ENCODE peak calls at places on chromosomes 12 and 14, in four cellular contexts. R, B, G and A are unnamed samples. For H3K4me1, the result is how much of the 10 kb centered on the place peaks cover.

GRCh38 chr14:91303091-91303923 is 58.8 kb upstream of the GPR68 start:
- DNase-seq in R (no peak), B (peak), G (peak), A (no peak)

GRCh38 chr12:54383041-54383609 is 1.4 kb downstream of the ZNF385A start:
- DNase-seq in R (no peak), B (peak), G (peak), A (peak)

GRCh38 chr12:75820848-75821578 is 210.6 kb downstream of the PHLDA1 start:
- DNase-seq in R (no peak), B (peak), G (peak), A (no peak)

GRCh38 chr14:57847096-57847495 is 18.8 kb downstream of the SLC35F4 start:
- DNase-seq in R (no peak), B (no peak), G (peak), A (no peak)

GRCh38 chr12:117850048-117850447 is 118.7 kb downstream of the KSR2 start:
- DNase-seq in R (peak), B (no peak), G (peak), A (peak)

GRCh38 chr12:70264067-70264867 is 21.0 kb downstream of the CNOT2 start:
- DNase-seq in R (no peak), B (no peak), G (no peak), A (no peak)

GRCh38 chr12:19200261-19200660 is 70.7 kb downstream of the PLEKHA5 start:
- DNase-seq in R (no peak), B (no peak), G (no peak), A (peak)

GRCh38 chr12:8064131-8064530 is 2.0 kb downstream of the C3AR1 start:
- DNase-seq in R (no peak), B (no peak), G (no peak), A (no peak)

GRCh38 chr12:24915501-24915900 is 33.4 kb downstream of the BCAT1 start:
- DNase-seq in R (no peak), B (no peak), G (no peak), A (no peak)

GRCh38 chr14:95527392-95528002 is 7.4 kb upstream of the GLRX5 start:
- DNase-seq in R (peak), B (no peak), G (peak), A (peak)

GRCh38 chr12:56160160-56160763 is 2.1 kb downstream of the MYL6 start:
- DNase-seq in R (no peak), B (peak), G (no peak), A (peak)

GRCh38 chr14:35140718-35141581 is 18.6 kb downstream of the PRORP start:
- DNase-seq in R (no peak), B (no peak), G (peak), A (peak)

GRCh38 chr14:96149131-96149530 is 55.5 kb upstream of the BDKRB2 start:
- DNase-seq in R (no peak), B (no peak), G (no peak), A (no peak)

GRCh38 chr14:39491134-39491541 is 58.9 kb upstream of the FBXO33 start:
- DNase-seq in R (no peak), B (no peak), G (peak), A (peak)

GRCh38 chr12:113006641-113007040 is 28.3 kb downstream of the OAS2 start:
- DNase-seq in R (no peak), B (no peak), G (no peak), A (no peak)

GRCh38 chr14:80585506-80585835 is 356.1 kb downstream of the CEP128 start:
- DNase-seq in R (no peak), B (no peak), G (no peak), A (no peak)

GRCh38 chr14:64541971-64542838 is 1.7 kb downstream of the HSPA2 start:
- DNase-seq in R (peak), B (no peak), G (no peak), A (no peak)

GRCh38 chr14:53140585-53140984 is 12.5 kb downstream of the DDHD1 start:
- DNase-seq in R (no peak), B (no peak), G (no peak), A (no peak)

GRCh38 chr12:132761032-132761910 is at the start of gene ANKLE2:
- DNase-seq in R (peak), B (peak), G (peak), A (peak)

GRCh38 chr12:104243551-104243950 is 28.0 kb downstream of the TXNRD1 start:
- DNase-seq in R (no peak), B (no peak), G (no peak), A (no peak)

GRCh38 chr12:55697686-55698085 is 10.0 kb downstream of the ITGA7 start:
- DNase-seq in R (no peak), B (peak), G (no peak), A (no peak)

GRCh38 chr12:62757048-62757447 is 177.9 kb downstream of the PPM1H start:
- DNase-seq in R (no peak), B (no peak), G (no peak), A (no peak)

GRCh38 chr12:79883216-79883615 is 51.7 kb downstream of the PPP1R12A start:
- DNase-seq in R (no peak), B (no peak), G (no peak), A (peak)

GRCh38 chr12:8947737-8948136 is 1.7 kb downstream of the M6PR start:
- DNase-seq in R (no peak), B (no peak), G (no peak), A (no peak)

GRCh38 chr14:54776361-54777001 is 126.1 kb downstream of the GCH1 start:
- DNase-seq in R (no peak), B (peak), G (peak), A (peak)

GRCh38 chr12:124727244-124727673 is 136.4 kb downstream of the SCARB1 start:
- DNase-seq in R (peak), B (peak), G (peak), A (peak)

GRCh38 chr12:92055877-92056276 is 89.8 kb downstream of the BTG1 start:
- DNase-seq in R (peak), B (no peak), G (no peak), A (no peak)

GRCh38 chr12:122499991-122500684 is 594 bp downstream of the ZCCHC8 start:
- DNase-seq in R (peak), B (peak), G (peak), A (peak)

GRCh38 chr14:24366664-24367505 is 1.1 kb upstream of the NFATC4 start:
- DNase-seq in R (peak), B (peak), G (peak), A (peak)

GRCh38 chr12:3236345-3237153 is 159.4 kb downstream of the TSPAN9 start:
- DNase-seq in R (no peak), B (peak), G (peak), A (peak)

GRCh38 chr12:126389215-126389841 is 1324.1 kb downstream of the AACS start:
- DNase-seq in R (no peak), B (no peak), G (peak), A (no peak)

GRCh38 chr12:64997858-64998257 is 123.2 kb downstream of the WIF1 start:
- DNase-seq in R (no peak), B (no peak), G (no peak), A (no peak)

GRCh38 chr12:64995831-64996230 is 125.3 kb downstream of the WIF1 start:
- DNase-seq in R (no peak), B (no peak), G (no peak), A (no peak)

GRCh38 chr12:64990991-64991570 is 130.0 kb downstream of the WIF1 start:
- DNase-seq in R (no peak), B (no peak), G (no peak), A (no peak)

GRCh38 chr12:64998327-64999156 is 122.6 kb downstream of the WIF1 start:
- DNase-seq in R (no peak), B (no peak), G (no peak), A (no peak)

GRCh38 chr12:64992641-64993040 is 128.5 kb downstream of the WIF1 start:
- DNase-seq in R (no peak), B (no peak), G (no peak), A (no peak)
- H3K4me3 ChIP-seq in R (no peak), B (no peak), G (no peak), A (no peak)

DNA sequence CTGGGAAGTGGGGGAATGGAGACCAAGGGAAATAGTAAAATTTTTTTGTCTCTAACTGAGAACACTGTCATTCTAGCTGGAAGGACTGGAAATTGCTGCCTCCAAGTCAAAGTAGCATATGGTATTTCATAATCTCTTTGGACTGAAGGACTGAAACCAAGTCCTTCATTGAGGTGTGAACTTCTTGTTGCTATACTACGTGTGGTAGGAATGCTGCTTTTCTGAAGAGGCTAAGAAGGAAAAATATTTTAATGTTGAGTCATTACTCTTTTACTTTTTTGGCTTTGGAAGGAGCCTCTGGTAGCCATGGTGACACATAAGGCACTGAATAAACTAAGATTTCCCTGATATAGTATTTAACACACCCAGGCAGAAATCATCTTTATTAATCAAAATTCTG is 465.4 kb downstream of the NPAS3 start:
- DNase-seq in R (no peak), B (no peak), G (peak), A (peak)
- H3K4me1 ChIP-seq in R (under half), B (under half), G (under half), A (under half)

GRCh38 chr12:90299121-90299520 is 590.5 kb upstream of the ATP2B1 start:
- DNase-seq in R (no peak), B (no peak), G (no peak), A (no peak)
- H3K4me3 ChIP-seq in R (no peak), B (no peak), G (no peak), A (no peak)

GRCh38 chr12:46432325-46432724 is 59.8 kb upstream of the SLC38A2 start:
- DNase-seq in R (no peak), B (no peak), G (no peak), A (no peak)

GRCh38 chr12:46435625-46436024 is 63.1 kb upstream of the SLC38A2 start:
- DNase-seq in R (no peak), B (no peak), G (no peak), A (no peak)

GRCh38 chr12:46430340-46430948 is 57.9 kb upstream of the SLC38A2 start:
- DNase-seq in R (no peak), B (no peak), G (peak), A (peak)

GRCh38 chr12:46436741-46437140 is 64.2 kb upstream of the SLC38A2 start:
- DNase-seq in R (no peak), B (no peak), G (no peak), A (no peak)

GRCh38 chr12:46433829-46434228 is 61.3 kb upstream of the SLC38A2 start:
- DNase-seq in R (no peak), B (no peak), G (no peak), A (no peak)
- H3K4me1 ChIP-seq in R (under half), B (under half), G (under half), A (under half)

GRCh38 chr12:108629156-108629555 is 4.5 kb downstream of the SELPLG start:
- DNase-seq in R (no peak), B (no peak), G (no peak), A (no peak)
- H3K4me3 ChIP-seq in R (no peak), B (no peak), G (no peak), A (peak)

DNA sequence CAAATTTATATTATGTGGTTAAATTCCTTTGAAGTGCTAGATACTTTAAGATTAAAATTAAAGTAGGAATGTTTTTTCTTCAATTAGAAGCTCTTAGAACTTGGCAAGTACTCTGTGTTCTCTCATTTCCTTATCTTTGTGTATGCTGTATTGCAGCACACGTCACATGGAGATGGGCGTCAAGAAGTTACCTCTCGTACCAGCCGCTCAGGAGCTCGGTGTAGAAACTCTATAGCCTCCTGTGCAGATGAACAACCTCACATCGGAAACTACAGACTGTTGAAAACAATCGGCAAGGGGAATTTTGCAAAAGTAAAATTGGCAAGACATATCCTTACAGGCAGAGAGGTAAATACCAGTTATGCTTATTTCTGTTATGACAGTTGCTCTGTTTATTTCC is 19.7 kb downstream of the MARK3 start:
- DNase-seq in R (peak), B (no peak), G (peak), A (no peak)
- H3K4me1 ChIP-seq in R (half or more), B (half or more), G (under half), A (under half)

DNA sequence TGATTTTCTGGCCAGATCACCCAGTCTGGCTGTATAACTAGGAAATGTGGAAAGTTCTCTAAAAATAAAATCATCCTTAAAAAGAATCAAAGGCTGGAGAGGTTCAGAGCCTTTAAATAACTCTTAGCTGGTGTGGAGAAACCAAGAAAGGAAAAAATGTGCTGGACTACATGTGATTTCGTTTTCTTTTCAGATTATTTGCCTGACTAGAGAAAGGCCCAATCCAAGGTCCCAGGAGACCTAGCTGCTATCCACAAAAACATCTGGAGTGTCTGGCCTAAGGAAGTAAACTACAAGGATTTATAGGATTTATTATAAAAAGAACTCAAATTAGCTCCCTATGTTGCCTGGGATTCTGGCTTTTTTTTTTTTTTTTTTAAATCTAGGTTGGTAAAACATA is 773 bp upstream of the TMEM30B start:
- DNase-seq in R (no peak), B (no peak), G (no peak), A (no peak)
- H3K4me3 ChIP-seq in R (no peak), B (peak), G (no peak), A (peak)

GRCh38 chr14:61574514-61574807 is 120.9 kb upstream of the HIF1A start:
- DNase-seq in R (no peak), B (no peak), G (no peak), A (no peak)

GRCh38 chr14:61571931-61572330 is 123.4 kb upstream of the HIF1A start:
- DNase-seq in R (no peak), B (no peak), G (no peak), A (no peak)

GRCh38 chr14:61575126-61575525 is 120.2 kb upstream of the HIF1A start:
- DNase-seq in R (no peak), B (no peak), G (no peak), A (no peak)

GRCh38 chr14:61573748-61574513 is 121.4 kb upstream of the HIF1A start:
- DNase-seq in R (no peak), B (no peak), G (no peak), A (peak)

DNA sequence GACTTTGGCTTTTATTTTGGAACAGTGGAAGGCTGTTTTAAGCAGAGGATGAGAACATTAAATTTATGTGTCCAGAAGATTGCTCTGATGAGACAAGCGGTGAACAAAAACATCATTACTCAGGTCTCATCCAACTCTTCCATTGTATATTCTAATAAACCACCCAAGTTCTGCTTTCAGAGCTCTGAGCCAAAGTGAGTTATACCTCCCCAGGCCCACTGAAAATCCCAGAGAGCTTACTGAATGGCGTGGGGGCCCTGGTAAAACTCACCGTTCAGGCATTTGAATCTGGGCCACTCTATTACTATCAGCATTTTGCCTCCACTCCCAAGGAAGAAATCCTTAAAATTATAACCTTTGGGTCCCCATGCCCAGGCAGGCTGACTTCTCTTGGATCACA is 122.0 kb upstream of the HIF1A start:
- DNase-seq in R (no peak), B (no peak), G (no peak), A (no peak)
- H3K4me1 ChIP-seq in R (under half), B (under half), G (under half), A (under half)